ENCODE peak calls at places on chromosomes 12 and 14, in six cellular contexts. One of them, this sample, is unnamed.

GRCh38 chr14:104416383-104416782 is 163.2 kb upstream of the C14orf180 start:
- DNase-seq in esophagus muscularis mucosa: no peak
- DNase-seq in suprapubic skin: no peak
- DNase-seq in HepG2: no peak
- DNase-seq in K562: no peak
- DNase-seq in stomach: no peak
- DNase-seq in this sample: no peak

GRCh38 chr14:97408937-97409860 is 612.0 kb downstream of the VRK1 start:
- DNase-seq in HepG2: no peak
- DNase-seq in stomach: no peak
- DNase-seq in K562: no peak
- DNase-seq in suprapubic skin: no peak
- DNase-seq in esophagus muscularis mucosa: no peak
- DNase-seq in this sample: no peak

GRCh38 chr12:15801770-15802393 is 12.7 kb upstream of the EPS8 start:
- DNase-seq in HepG2: no peak
- DNase-seq in stomach: no peak
- DNase-seq in suprapubic skin: no peak
- DNase-seq in K562: no peak
- DNase-seq in esophagus muscularis mucosa: no peak
- DNase-seq in this sample: peak; percentile 34

GRCh38 chr12:19316420-19316819 is 122.9 kb upstream of the AEBP2 start:
- DNase-seq in K562: no peak
- DNase-seq in esophagus muscularis mucosa: no peak
- DNase-seq in suprapubic skin: no peak
- DNase-seq in HepG2: no peak
- DNase-seq in stomach: no peak
- DNase-seq in this sample: no peak

GRCh38 chr14:61296151-61296550 is 15.0 kb upstream of the TMEM30B start:
- DNase-seq in K562: no peak
- DNase-seq in HepG2: no peak
- DNase-seq in stomach: no peak
- DNase-seq in esophagus muscularis mucosa: peak; percentile 62
- DNase-seq in suprapubic skin: no peak
- DNase-seq in this sample: no peak

GRCh38 chr12:68746572-68747180 is 700 bp downstream of the SLC35E3 start:
- DNase-seq in esophagus muscularis mucosa: peak; percentile 92
- DNase-seq in K562: peak; percentile 70
- DNase-seq in stomach: peak; percentile 39
- DNase-seq in suprapubic skin: peak; percentile 68
- DNase-seq in HepG2: peak; percentile 48
- DNase-seq in this sample: peak; percentile 70

GRCh38 chr12:1594045-1594294 is 411 bp downstream of the FBXL14 start:
- DNase-seq in suprapubic skin: no peak
- DNase-seq in HepG2: no peak
- DNase-seq in esophagus muscularis mucosa: no peak
- DNase-seq in stomach: peak; percentile 73
- DNase-seq in K562: peak; percentile 66
- DNase-seq in this sample: peak; percentile 76

GRCh38 chr12:9143137-9143536 is 27.4 kb upstream of the A2M start:
- DNase-seq in HepG2: no peak
- DNase-seq in suprapubic skin: no peak
- DNase-seq in K562: no peak
- DNase-seq in esophagus muscularis mucosa: no peak
- DNase-seq in stomach: no peak
- DNase-seq in this sample: no peak

GRCh38 chr14:43697003-43697402 is 810.1 kb downstream of the FSCB start:
- DNase-seq in K562: no peak
- DNase-seq in suprapubic skin: no peak
- DNase-seq in HepG2: no peak
- DNase-seq in stomach: no peak
- DNase-seq in esophagus muscularis mucosa: no peak
- DNase-seq in this sample: no peak

DNA sequence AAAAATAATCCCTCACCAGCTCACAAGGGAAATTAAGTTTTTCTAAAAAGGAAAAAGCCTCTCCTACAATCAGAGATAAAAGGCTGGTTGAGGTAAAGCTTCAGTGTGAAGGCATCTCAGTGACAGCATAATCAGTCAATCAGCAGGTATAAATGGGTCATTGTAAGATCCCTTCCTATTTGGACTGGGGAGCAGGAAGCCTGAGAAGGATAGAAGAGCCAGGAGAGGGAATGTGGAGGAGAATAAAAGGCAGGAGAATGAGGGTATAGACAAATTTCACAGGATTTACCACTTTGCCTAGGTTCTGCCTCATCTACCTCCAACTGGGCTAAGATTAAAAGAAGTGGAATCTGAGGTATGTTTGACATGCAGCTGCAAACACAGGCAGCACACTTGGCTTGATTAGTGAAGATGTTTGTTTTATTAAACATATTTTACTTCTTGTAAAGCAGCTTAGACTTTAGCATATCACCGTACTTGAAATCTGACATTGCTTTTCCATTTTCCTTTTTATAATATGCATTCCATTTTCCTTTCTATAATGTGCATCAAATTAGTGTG is 479.1 kb upstream of the USP15 start:
- DNase-seq in stomach: no peak
- DNase-seq in esophagus muscularis mucosa: no peak
- DNase-seq in HepG2: no peak
- DNase-seq in K562: no peak
- DNase-seq in suprapubic skin: no peak
- DNase-seq in this sample: no peak
- TF ChIP-seq EP300 in stomach: no peak
- TF ChIP-seq EP300 in esophagus muscularis mucosa: no peak
- TF ChIP-seq EP300 in HepG2: no peak
- TF ChIP-seq EP300 in K562: no peak
- TF ChIP-seq EP300 in suprapubic skin: no peak
- TF ChIP-seq EP300 in this sample: no peak

GRCh38 chr14:59377991-59378720 is 87.0 kb downstream of the GPR135 start:
- DNase-seq in K562: no peak
- DNase-seq in esophagus muscularis mucosa: no peak
- DNase-seq in suprapubic skin: no peak
- DNase-seq in HepG2: no peak
- DNase-seq in stomach: no peak
- DNase-seq in this sample: no peak
- TF ChIP-seq POLR2AphosphoS5 in K562: no peak
- TF ChIP-seq POLR2AphosphoS5 in esophagus muscularis mucosa: no peak
- TF ChIP-seq POLR2AphosphoS5 in suprapubic skin: peak; percentile 10
- TF ChIP-seq POLR2AphosphoS5 in HepG2: no peak
- TF ChIP-seq POLR2AphosphoS5 in stomach: no peak
- TF ChIP-seq POLR2AphosphoS5 in this sample: peak; percentile 35

DNA sequence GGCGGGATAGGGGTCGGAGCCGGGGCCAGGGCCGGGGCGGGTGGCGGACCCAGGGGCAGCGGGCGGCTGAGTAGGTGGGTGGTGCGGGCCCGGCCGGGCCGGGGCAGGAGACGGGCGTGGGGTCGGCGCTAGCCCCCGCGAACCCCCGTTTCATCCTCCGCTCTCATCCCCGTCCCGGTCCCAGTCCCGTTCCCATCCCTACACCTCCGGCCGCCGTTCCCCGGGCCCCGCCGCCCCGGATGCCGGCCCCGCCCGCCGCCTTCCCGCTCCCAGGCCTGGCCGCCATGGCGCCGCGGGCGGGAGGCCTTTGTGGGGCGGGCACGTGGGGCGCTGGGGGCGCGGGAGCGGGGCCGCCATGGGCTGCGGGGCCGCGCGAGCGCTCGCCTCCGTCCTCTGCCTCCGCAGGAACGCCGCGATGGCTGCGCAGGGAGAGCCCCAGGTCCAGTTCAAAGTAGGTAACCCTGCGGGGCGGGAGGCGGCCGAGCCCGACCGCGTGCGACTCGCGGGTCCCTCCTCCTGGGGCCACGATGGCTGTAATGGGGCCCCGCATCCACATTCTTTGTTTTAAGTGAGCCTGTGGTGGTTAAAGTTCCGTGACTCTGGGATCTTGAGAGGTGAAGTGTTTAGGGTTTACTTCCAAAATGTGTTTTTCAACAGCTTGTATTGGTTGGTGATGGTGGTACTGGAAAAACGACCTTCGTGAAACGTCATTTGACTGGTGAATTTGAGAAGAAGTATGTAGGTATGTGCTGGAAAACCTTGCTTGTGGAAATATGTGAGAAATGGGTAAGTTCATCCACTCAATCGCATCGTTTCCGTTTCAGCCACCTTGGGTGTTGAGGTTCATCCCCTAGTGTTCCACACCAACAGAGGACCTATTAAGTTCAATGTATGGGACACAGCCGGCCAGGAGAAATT is 572 bp downstream of the RAN start:
- DNase-seq in esophagus muscularis mucosa: no peak
- DNase-seq in K562: peak; percentile 52
- DNase-seq in HepG2: no peak
- DNase-seq in stomach: peak; percentile 38
- DNase-seq in suprapubic skin: no peak
- DNase-seq in this sample: peak; percentile 37
- TF ChIP-seq POLR2A in esophagus muscularis mucosa: no peak
- TF ChIP-seq POLR2A in K562: no peak
- TF ChIP-seq POLR2A in HepG2: no peak
- TF ChIP-seq POLR2A in stomach: no peak
- TF ChIP-seq POLR2A in suprapubic skin: no peak
- TF ChIP-seq POLR2A in this sample: no peak

GRCh38 chr12:11171145-11171952 is at the start of gene SMIM10L1:
- DNase-seq in K562: peak; percentile 93
- DNase-seq in stomach: peak; percentile 91
- DNase-seq in esophagus muscularis mucosa: peak; percentile 97
- DNase-seq in suprapubic skin: peak; percentile 92
- DNase-seq in HepG2: peak; percentile 89
- DNase-seq in this sample: peak; percentile 93
- TF ChIP-seq EP300 in K562: peak; percentile 17
- TF ChIP-seq EP300 in stomach: peak; percentile 40
- TF ChIP-seq EP300 in esophagus muscularis mucosa: peak; percentile 10
- TF ChIP-seq EP300 in suprapubic skin: no peak
- TF ChIP-seq EP300 in HepG2: peak; percentile 19
- TF ChIP-seq EP300 in this sample: no peak

GRCh38 chr12:67386869-67387570 is 117.9 kb downstream of the CAND1 start:
- DNase-seq in suprapubic skin: no peak
- DNase-seq in HepG2: no peak
- DNase-seq in stomach: no peak
- DNase-seq in K562: no peak
- DNase-seq in esophagus muscularis mucosa: no peak
- DNase-seq in this sample: no peak

GRCh38 chr12:67391034-67391433 is 121.9 kb downstream of the CAND1 start:
- DNase-seq in stomach: no peak
- DNase-seq in suprapubic skin: no peak
- DNase-seq in esophagus muscularis mucosa: no peak
- DNase-seq in HepG2: no peak
- DNase-seq in K562: no peak
- DNase-seq in this sample: no peak

GRCh38 chr12:67394600-67394999 is 125.4 kb downstream of the CAND1 start:
- DNase-seq in K562: no peak
- DNase-seq in stomach: no peak
- DNase-seq in HepG2: no peak
- DNase-seq in esophagus muscularis mucosa: no peak
- DNase-seq in suprapubic skin: no peak
- DNase-seq in this sample: no peak

GRCh38 chr12:67388331-67389163 is 119.4 kb downstream of the CAND1 start:
- DNase-seq in K562: peak; percentile 6
- DNase-seq in suprapubic skin: no peak
- DNase-seq in stomach: no peak
- DNase-seq in esophagus muscularis mucosa: no peak
- DNase-seq in HepG2: no peak
- DNase-seq in this sample: no peak

DNA sequence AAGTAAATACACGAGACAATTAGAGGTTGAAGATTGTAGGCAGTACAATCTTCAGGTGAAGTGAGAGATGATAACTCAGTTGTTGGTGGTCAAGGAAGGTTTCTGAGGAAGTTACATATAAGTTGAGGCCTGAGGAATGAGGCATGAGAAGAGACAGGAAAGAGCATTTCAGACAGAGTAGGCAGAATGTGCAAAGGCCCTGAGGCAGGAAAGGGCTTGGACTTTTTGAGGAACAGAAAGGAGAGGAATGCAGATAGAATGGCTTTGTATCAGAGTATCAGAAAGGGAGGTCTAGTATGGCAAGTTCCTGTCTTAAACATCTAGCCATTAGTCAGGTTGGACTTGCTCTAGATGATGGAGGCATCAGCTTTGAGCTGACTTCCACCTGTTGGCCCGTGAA is 122.5 kb downstream of the CAND1 start:
- DNase-seq in K562: no peak
- DNase-seq in HepG2: no peak
- DNase-seq in stomach: no peak
- DNase-seq in esophagus muscularis mucosa: no peak
- DNase-seq in suprapubic skin: no peak
- DNase-seq in this sample: no peak
- TF ChIP-seq POLR2AphosphoS5 in K562: no peak
- TF ChIP-seq POLR2AphosphoS5 in HepG2: no peak
- TF ChIP-seq POLR2AphosphoS5 in stomach: no peak
- TF ChIP-seq POLR2AphosphoS5 in esophagus muscularis mucosa: no peak
- TF ChIP-seq POLR2AphosphoS5 in suprapubic skin: no peak
- TF ChIP-seq POLR2AphosphoS5 in this sample: no peak

This sample was measured in transverse colon.